ENCODE peak calls at places on chromosome 16, in nine cellular contexts. H is EL; P is kidney glomerular epithelial cell; I is activated CD4-positive, alpha-beta T cell treated with anti-CD3 and anti-CD28 coated beads for 24 hours; L is HCEC 1CT; Q is LoVo; C is stimulated activated CD8-positive, alpha-beta memory T cell treated with anti-CD3 and anti-CD28 coated beads, Interleukin-4, amount 100 ng/mL, for 1 hour; A is psoas muscle; Y is GM23248. T is an unnamed sample.

GRCh38 chr16:19215705-19216104 is 47.7 kb downstream of the SYT17 start:
- DNase-seq in Q (no peak), P (no peak), C (no peak), A (no peak), Y (no peak), H (no peak), I (no peak), L (no peak), T (no peak)

GRCh38 chr16:11402745-11403533 is 57.7 kb downstream of the RMI2 start:
- DNase-seq in A (no peak), I (no peak), Y (no peak), Q (no peak), H (no peak), P (no peak), C (no peak), L (no peak), T (no peak)

GRCh38 chr16:13931845-13932244 is 11.9 kb downstream of the ERCC4 start:
- DNase-seq in Q (no peak), H (no peak), Y (no peak), L (no peak), A (no peak), P (no peak), C (no peak), I (no peak), T (no peak)

GRCh38 chr16:79062336-79062735 is 538.2 kb downstream of the MAF start:
- DNase-seq in Q (no peak), A (no peak), P (no peak), Y (no peak), I (no peak), H (no peak), L (no peak), C (no peak), T (no peak)

GRCh38 chr16:13471036-13471435 is 448.9 kb upstream of the ERCC4 start:
- DNase-seq in Y (no peak), H (no peak), A (no peak), C (no peak), P (no peak), Q (no peak), I (no peak), L (no peak), T (no peak)

GRCh38 chr16:16048904-16049582 is 99.6 kb downstream of the ABCC1 start:
- DNase-seq in P (no peak), C (no peak), A (no peak), Y (no peak), L (no peak), I (no peak), H (no peak), Q (no peak), T (no peak)

GRCh38 chr16:56933266-56933619 is 1.3 kb downstream of the HERPUD1 start:
- DNase-seq in H (no peak), Q (no peak), C (no peak), L (no peak), I (no peak), P (no peak), Y (no peak), A (no peak), T (no peak)

GRCh38 chr16:23245268-23245667 is 56.8 kb upstream of the SCNN1B start:
- DNase-seq in P (no peak), I (no peak), C (no peak), Q (no peak), L (no peak), Y (no peak), A (no peak), H (no peak), T (no peak)

GRCh38 chr16:77359065-77359502 is 75.8 kb downstream of the ADAMTS18 start:
- DNase-seq in C (no peak), Y (peak; percentile 24), P (peak; percentile 89), Q (no peak), A (no peak), L (peak; percentile 17), I (no peak), H (peak; percentile 9), T (peak; percentile 75)

GRCh38 chr16:66905633-66906539 is 12.8 kb downstream of the CDH16 start:
- DNase-seq in P (no peak), C (no peak), Q (peak; percentile 61), A (no peak), L (no peak), H (peak; percentile 21), I (no peak), Y (no peak), T (no peak)

GRCh38 chr16:3020247-3020603 is at the start of gene TNFRSF12A:
- DNase-seq in A (peak; percentile 88), Q (peak; percentile 89), P (peak; percentile 43), L (peak; percentile 78), Y (peak; percentile 93), H (peak; percentile 85), I (peak; percentile 39), C (peak; percentile 36), T (peak; percentile 66)

GRCh38 chr16:88681084-88681680 is 5.1 kb downstream of the SNAI3 start:
- DNase-seq in L (no peak), P (no peak), A (peak; percentile 70), C (no peak), I (no peak), Y (no peak), H (no peak), Q (no peak), T (no peak)

GRCh38 chr16:52597073-52597771 is 50.3 kb upstream of the TOX3 start:
- DNase-seq in L (no peak), I (no peak), C (no peak), P (no peak), A (no peak), Y (no peak), H (no peak), Q (no peak), T (no peak)

GRCh38 chr16:10941127-10941933 is 938 bp downstream of the DEXI start:
- DNase-seq in L (no peak), Y (no peak), Q (no peak), I (no peak), P (no peak), C (no peak), A (peak; percentile 58), H (no peak), T (no peak)

GRCh38 chr16:89123831-89124100 is 30.1 kb downstream of the ACSF3 start:
- DNase-seq in P (no peak), Q (no peak), L (no peak), C (no peak), Y (no peak), A (no peak), H (no peak), I (no peak), T (no peak)

GRCh38 chr16:47142469-47143328 is 1.0 kb downstream of the NETO2 start:
- DNase-seq in Y (peak; percentile 61), H (peak; percentile 42), I (no peak), C (no peak), L (peak; percentile 22), A (peak; percentile 64), Q (peak; percentile 2), P (peak; percentile 32), T (no peak)

GRCh38 chr16:22188595-22189442 is 17.3 kb upstream of the EEF2K start:
- DNase-seq in Y (peak; percentile 89), H (peak; percentile 89), C (peak; percentile 32), A (peak; percentile 74), P (peak; percentile 92), I (no peak), Q (peak; percentile 87), L (peak; percentile 88), T (peak; percentile 88)

T was measured in RCC 7860.